ENCODE peak calls at places on chromosome 16, in five cellular contexts. Y, B, C, N and O are unnamed samples.

GRCh38 chr16:77599793-77600415 is 122.4 kb upstream of the NUDT7 start:
- DNase-seq in Y (peak; percentile 11), B (peak; percentile 61), C (no peak), N (no peak), O (no peak)

GRCh38 chr16:57475711-57476339 is 10.5 kb downstream of the DOK4 start:
- DNase-seq in Y (peak; percentile 51), B (peak; percentile 17), C (no peak), N (peak; percentile 91), O (peak; percentile 73)

GRCh38 chr16:31072540-31073072 is 1.4 kb downstream of the ZNF668 start:
- DNase-seq in Y (peak; percentile 38), B (peak; percentile 44), C (no peak), N (no peak), O (peak; percentile 68)

GRCh38 chr16:86994651-86995171 is 322.5 kb downstream of the C16orf95 start:
- DNase-seq in Y (no peak), B (peak; percentile 86), C (no peak), N (no peak), O (no peak)

GRCh38 chr16:22300427-22301071 is 3.3 kb downstream of the POLR3E start:
- DNase-seq in Y (peak; percentile 66), B (peak; percentile 67), C (no peak), N (peak; percentile 67), O (no peak)

GRCh38 chr16:84913315-84913714 is 93.5 kb downstream of the CRISPLD2 start:
- DNase-seq in Y (peak; percentile 46), B (no peak), C (peak; percentile 83), N (no peak), O (no peak)

GRCh38 chr16:81641403-81642106 is 137.5 kb upstream of the PLCG2 start:
- DNase-seq in Y (no peak), B (no peak), C (no peak), N (no peak), O (no peak)

GRCh38 chr16:79651363-79651762 is 50.8 kb upstream of the MAF start:
- DNase-seq in Y (peak; percentile 27), B (peak; percentile 90), C (peak; percentile 58), N (no peak), O (peak; percentile 46)

GRCh38 chr16:48503779-48504178 is 106.2 kb downstream of the N4BP1 start:
- DNase-seq in Y (peak; percentile 24), B (peak; percentile 92), C (peak; percentile 78), N (no peak), O (no peak)

GRCh38 chr16:14560523-14560922 is 69.5 kb downstream of the PARN start:
- DNase-seq in Y (no peak), B (no peak), C (no peak), N (no peak), O (no peak)

GRCh38 chr16:83143788-83144187 is 517.0 kb downstream of the CDH13 start:
- DNase-seq in Y (peak; percentile 9), B (peak; percentile 74), C (no peak), N (no peak), O (no peak)

GRCh38 chr16:14015948-14016347 is 55.2 kb upstream of the MRTFB start:
- DNase-seq in Y (no peak), B (peak; percentile 93), C (peak; percentile 44), N (no peak), O (no peak)

GRCh38 chr16:67445126-67445426 is 14.2 kb downstream of the HSD11B2 start:
- DNase-seq in Y (no peak), B (no peak), C (no peak), N (no peak), O (no peak)
- H3K27ac ChIP-seq in Y (peak overlapping the region; percentile 94), B (no peak overlapping the region), C (peak overlapping the region; percentile 78), N (no peak overlapping the region), O (no peak overlapping the region)

GRCh38 chr16:70695351-70696070 is 9.7 kb upstream of the MTSS2 start:
- DNase-seq in Y (peak; percentile 47), B (no peak), C (no peak), N (no peak), O (no peak)

GRCh38 chr16:70693231-70693671 is 7.4 kb upstream of the MTSS2 start:
- DNase-seq in Y (no peak), B (peak; percentile 67), C (peak; percentile 85), N (no peak), O (no peak)

GRCh38 chr16:70694517-70695218 is 8.8 kb upstream of the MTSS2 start:
- DNase-seq in Y (no peak), B (no peak), C (no peak), N (no peak), O (no peak)

GRCh38 chr16:70692481-70693203 is 6.8 kb upstream of the MTSS2 start:
- DNase-seq in Y (no peak), B (peak; percentile 81), C (no peak), N (no peak), O (no peak)

GRCh38 chr16:70694088-70694487 is 8.2 kb upstream of the MTSS2 start:
- DNase-seq in Y (peak; percentile 41), B (peak; percentile 74), C (no peak), N (no peak), O (no peak)
- H3K4me1 ChIP-seq in Y (peaks cover 90% of the 10 kb centered on the region), B (peaks cover 50% of the 10 kb centered on the region), C (peaks cover 28% of the 10 kb centered on the region), N (peaks cover 27% of the 10 kb centered on the region), O (peaks cover 45% of the 10 kb centered on the region)

GRCh38 chr16:26963109-26963508 is 103.6 kb upstream of the C16orf82 start:
- DNase-seq in Y (peak; percentile 10), B (peak; percentile 22), C (no peak), N (peak; percentile 70), O (no peak)
- TF ChIP-seq CTCF in Y (peak; percentile 12), B (peak; percentile 18), C (no peak), N (peak; percentile 71), O (no peak)

GRCh38 chr16:46813611-46814010 is 17.4 kb downstream of the C16orf87 start:
- DNase-seq in Y (no peak), B (no peak), C (no peak), N (no peak), O (no peak)
- H3K27ac ChIP-seq in Y (no peak overlapping the region), B (no peak overlapping the region), C (no peak overlapping the region), N (no peak overlapping the region), O (no peak overlapping the region)

GRCh38 chr16:11078812-11079459 is 134.6 kb downstream of the CLEC16A start:
- DNase-seq in Y (peak; percentile 56), B (peak; percentile 82), C (peak; percentile 96), N (no peak), O (no peak)
- H3K4me1 ChIP-seq in Y (peaks cover 32% of the 10 kb centered on the region), B (peaks cover 43% of the 10 kb centered on the region), C (peaks cover 34% of the 10 kb centered on the region), N (no peaks in the 10 kb centered on the region), O (peaks cover 32% of the 10 kb centered on the region)